ENCODE peak calls at places on chromosomes 16 and 17, in five cellular contexts. S is CD8-positive, alpha-beta T cell; K is skeletal muscle cell; N is AG04450; W is tibial nerve. B is an unnamed sample.

GRCh38 chr17:39200957-39201510 is 951 bp downstream of the RPL19 start:
- DNase-seq in S (no peak), K (no peak), N (no peak), W (no peak), B (no peak)

GRCh38 chr16:20903116-20903888 is 2.7 kb downstream of the LYRM1 start:
- DNase-seq in S (no peak), K (no peak), N (no peak), W (no peak), B (no peak)

GRCh38 chr16:29317269-29317668 is 89.2 kb downstream of the NPIPB11 start:
- DNase-seq in S (no peak), K (no peak), N (no peak), W (no peak), B (no peak)

GRCh38 chr17:40024901-40025300 is 9.7 kb downstream of the CSF3 start:
- DNase-seq in S (no peak), K (no peak), N (no peak), W (no peak), B (peak)

GRCh38 chr17:67421869-67422273 is 44.8 kb downstream of the PITPNC1 start:
- DNase-seq in S (peak), K (peak), N (peak), W (no peak), B (peak)

GRCh38 chr17:57666946-57667345 is 78.2 kb downstream of the CCDC182 start:
- DNase-seq in S (no peak), K (no peak), N (no peak), W (no peak), B (no peak)

GRCh38 chr17:32161029-32161428 is 18.7 kb downstream of the RHOT1 start:
- DNase-seq in S (no peak), K (no peak), N (no peak), W (no peak), B (peak)

GRCh38 chr16:31009894-31010293 is 544 bp downstream of the STX1B start:
- DNase-seq in S (no peak), K (no peak), N (no peak), W (no peak), B (no peak)

GRCh38 chr17:77521076-77521475 is 380.3 kb downstream of the SEC14L1 start:
- DNase-seq in S (no peak), K (no peak), N (no peak), W (no peak), B (no peak)

GRCh38 chr16:11085025-11085485 is 140.7 kb downstream of the CLEC16A start:
- DNase-seq in S (no peak), K (no peak), N (no peak), W (no peak), B (no peak)

DNA sequence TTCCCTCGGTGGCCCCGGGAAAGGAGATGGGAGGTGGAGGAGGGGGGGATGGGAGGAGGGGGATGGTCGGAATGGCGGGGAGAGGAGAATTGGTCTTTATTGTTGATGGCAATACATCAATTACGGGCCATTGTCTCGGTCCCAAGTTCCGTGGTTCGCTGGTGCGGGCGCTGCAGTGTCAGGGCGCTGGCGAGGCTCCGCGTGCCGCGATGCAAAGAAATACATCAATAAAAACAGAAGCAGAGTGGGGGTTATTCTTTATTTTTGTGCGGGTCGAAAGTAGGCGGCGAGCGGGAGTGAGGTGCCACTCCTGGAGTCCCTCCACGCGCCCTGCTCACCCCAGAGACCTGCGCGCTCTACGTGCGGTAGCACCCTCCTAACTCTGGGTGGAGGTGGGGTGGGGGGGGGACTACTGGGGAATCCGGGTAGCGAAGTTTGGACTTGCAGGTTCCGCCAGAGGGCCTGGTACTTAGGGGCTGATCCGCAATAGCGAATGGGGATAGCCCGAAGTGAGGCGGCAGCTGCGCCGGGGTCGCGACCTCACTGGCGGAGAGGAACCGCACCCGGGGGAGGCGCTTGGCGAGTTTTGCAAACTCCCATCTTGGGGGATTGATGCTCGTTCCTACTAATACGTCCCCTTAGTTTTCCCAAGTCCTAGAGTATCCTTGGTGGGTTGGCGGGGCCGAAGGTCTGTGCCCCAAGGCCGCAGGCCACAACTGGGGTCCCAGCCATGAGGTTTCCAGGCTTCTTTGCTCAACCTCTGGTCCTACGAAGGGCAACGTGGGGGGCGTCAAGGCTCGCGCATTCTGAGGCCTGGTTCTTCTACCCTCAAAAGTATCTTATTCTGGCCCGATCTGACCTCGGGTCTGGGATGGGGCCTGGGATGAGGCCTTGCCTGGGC is 3.5 kb upstream of the SALL1 start:
- DNase-seq in S (no peak), K (no peak), N (no peak), W (no peak), B (no peak)
- H3K4me3 ChIP-seq in S (no peak), K (peak), N (peak), W (no peak), B (peak)

DNA sequence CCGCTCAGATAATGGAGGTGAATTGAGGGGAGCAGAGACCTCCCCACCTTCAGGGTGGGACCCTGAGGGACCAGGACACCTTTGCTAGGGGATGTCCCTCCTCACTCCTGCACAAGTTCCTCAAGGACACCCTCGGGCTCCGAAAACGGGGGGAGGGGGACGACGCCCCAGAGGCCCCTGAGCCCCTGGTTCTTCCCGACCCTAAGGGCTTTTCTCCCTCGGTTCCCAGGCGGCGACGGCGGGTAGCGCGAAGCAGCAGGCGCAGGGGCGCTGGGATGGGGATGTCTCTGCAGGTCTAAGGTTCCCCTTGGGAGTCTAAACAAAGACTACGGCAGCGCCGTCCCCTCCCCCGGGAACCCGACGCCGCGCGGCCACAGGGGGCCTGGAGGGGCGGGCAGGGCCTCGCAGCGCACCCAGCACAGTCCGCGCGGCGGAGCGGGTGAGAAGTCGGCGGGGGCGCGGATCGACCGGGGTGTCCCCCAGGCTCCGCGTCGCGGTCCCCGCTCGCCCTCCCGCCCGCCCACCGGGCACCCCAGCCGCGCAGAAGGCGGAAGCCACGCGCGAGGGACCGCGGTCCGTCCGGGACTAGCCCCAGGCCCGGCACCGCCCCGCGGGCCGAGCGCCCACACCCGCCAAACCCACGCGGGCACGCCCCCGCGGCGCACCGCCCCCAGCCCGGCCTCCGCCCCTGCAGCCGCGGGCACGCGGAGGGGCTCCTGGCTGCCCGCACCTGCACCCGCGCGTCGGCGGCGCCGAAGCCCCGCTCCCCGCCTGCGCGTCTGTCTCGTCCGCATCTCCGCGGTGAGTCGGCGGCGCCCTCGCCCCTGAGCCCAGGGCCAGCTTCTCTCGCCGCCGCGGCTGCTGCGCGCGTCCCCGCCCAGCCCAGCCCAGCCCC is 36.7 kb upstream of the NDRG4 start:
- DNase-seq in S (no peak), K (no peak), N (no peak), W (no peak), B (no peak)
- H3K4me3 ChIP-seq in S (no peak), K (peak), N (no peak), W (no peak), B (no peak)

GRCh38 chr17:44988256-44988942 is 20.3 kb upstream of the C1QL1 start:
- DNase-seq in S (no peak), K (no peak), N (no peak), W (no peak), B (no peak)
- H3K4me3 ChIP-seq in S (no peak), K (no peak), N (no peak), W (no peak), B (no peak)

DNA sequence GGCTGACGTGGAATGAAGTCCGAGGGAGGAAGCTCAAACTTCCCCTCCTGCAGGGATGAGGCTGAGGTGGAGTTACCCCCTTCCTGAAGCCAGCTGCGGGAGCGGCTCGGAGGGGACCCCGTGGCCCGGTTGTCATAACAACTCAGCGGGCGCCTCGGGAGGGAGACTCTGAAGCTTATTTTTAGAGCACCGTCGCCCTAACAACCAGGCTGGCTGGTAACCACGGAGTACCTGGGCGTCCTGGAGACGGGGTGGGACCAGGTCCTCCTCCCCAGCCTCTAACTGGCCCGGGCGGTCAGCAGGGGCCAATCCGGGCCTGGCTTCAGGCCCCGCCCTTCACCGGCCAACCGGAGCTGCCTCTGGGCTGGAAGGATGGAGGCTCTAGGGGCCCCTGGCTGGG is 27.7 kb downstream of the NECAB2 start:
- DNase-seq in S (no peak), K (no peak), N (no peak), W (no peak), B (no peak)
- H3K4me3 ChIP-seq in S (no peak), K (no peak), N (no peak), W (no peak), B (no peak)

DNA sequence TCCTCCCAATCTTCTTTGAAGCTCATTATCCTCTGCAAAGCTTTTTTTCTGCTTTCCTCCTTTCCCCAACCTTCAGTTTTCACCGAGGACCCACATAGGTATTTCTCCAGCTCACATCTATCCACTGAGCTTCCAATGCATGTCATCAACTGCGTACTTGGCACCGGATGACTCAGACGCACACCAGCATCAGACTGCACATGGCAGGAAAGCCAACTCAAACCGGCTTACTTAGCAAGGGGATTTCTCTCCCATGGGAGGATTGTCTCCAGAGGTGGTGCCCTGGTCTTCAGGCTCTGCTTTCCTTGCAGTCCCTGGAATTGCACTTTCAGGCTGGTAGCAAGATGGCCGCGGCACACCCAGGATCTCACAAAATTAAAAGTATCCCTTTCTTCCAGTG is 1.7 kb upstream of the AKTIP start:
- DNase-seq in S (peak), K (peak), N (no peak), W (no peak), B (peak)
- H3K4me3 ChIP-seq in S (peak), K (no peak), N (no peak), W (no peak), B (no peak)

DNA sequence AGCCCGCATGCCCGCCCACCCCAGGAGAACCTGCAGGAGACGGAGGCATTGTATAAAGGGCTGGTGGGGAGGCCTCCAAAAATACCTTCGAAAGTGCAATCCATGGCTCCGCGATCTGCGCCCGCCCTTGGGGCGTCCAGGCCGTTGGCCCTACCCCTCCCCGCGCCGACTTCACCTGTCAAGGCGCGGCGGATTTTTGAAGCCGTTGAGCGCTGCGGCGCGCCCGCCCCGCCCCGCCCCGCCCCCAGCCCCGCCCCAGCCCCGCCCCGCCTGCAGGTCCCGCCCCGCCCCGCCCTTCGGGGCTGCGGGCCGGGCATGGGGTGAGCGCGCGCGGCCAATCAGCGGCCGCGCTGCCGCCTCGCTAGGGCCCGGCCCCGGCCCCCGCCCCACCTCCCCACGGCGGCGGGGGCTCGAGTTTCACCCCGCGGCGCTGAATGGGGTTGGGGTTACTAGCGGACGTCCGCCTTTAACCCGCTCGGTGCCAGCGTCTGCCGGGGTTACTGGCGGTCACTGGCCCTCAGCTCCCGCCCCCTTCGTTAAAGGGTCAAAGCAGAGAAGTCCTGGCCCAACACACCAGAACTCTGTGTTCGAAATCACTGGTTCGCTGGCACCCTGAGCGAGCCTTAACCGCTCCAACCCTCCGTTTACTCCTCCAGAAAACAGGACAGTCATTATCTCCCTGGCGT is 13.2 kb downstream of the SREBF1 start:
- DNase-seq in S (peak), K (no peak), N (no peak), W (peak), B (peak)
- H3K4me3 ChIP-seq in S (peak), K (peak), N (peak), W (peak), B (peak)

GRCh38 chr16:87712184-87712822 is 53.5 kb downstream of the KLHDC4 start:
- DNase-seq in S (no peak), K (no peak), N (no peak), W (no peak), B (no peak)
- H3K4me3 ChIP-seq in S (no peak), K (no peak), N (no peak), W (no peak), B (no peak)

GRCh38 chr16:89420204-89420603 is 70.2 kb downstream of the ANKRD11 start:
- DNase-seq in S (no peak), K (no peak), N (no peak), W (no peak), B (no peak)
- H3K4me3 ChIP-seq in S (no peak), K (no peak), N (no peak), W (no peak), B (no peak)